ENCODE peak calls at places on chromosome 1, in seven cellular contexts. One of them, this sample, is unnamed.

GRCh38 chr1:206455681-206456344 is 14.5 kb upstream of the IKBKE start:
- DNase-seq in fibroblast of lung: no peak
- DNase-seq in lower lobe of right lung: no peak
- DNase-seq in cardiac muscle cell: peak; percentile 75
- DNase-seq in breast epithelium: no peak
- DNase-seq in tibial nerve: peak; percentile 26
- DNase-seq in iPS DF 6.9: no peak
- DNase-seq in this sample: no peak

GRCh38 chr1:7501723-7502334 is 269.3 kb upstream of the VAMP3 start:
- DNase-seq in tibial nerve: no peak
- DNase-seq in iPS DF 6.9: no peak
- DNase-seq in breast epithelium: no peak
- DNase-seq in fibroblast of lung: no peak
- DNase-seq in lower lobe of right lung: no peak
- DNase-seq in cardiac muscle cell: no peak
- DNase-seq in this sample: no peak

GRCh38 chr1:171480035-171480434 is 5.3 kb upstream of the PRRC2C start:
- DNase-seq in tibial nerve: no peak
- DNase-seq in iPS DF 6.9: no peak
- DNase-seq in breast epithelium: no peak
- DNase-seq in lower lobe of right lung: no peak
- DNase-seq in cardiac muscle cell: no peak
- DNase-seq in fibroblast of lung: no peak
- DNase-seq in this sample: no peak

GRCh38 chr1:22886211-22886610 is 86.5 kb downstream of the LACTBL1 start:
- DNase-seq in cardiac muscle cell: no peak
- DNase-seq in tibial nerve: no peak
- DNase-seq in breast epithelium: no peak
- DNase-seq in iPS DF 6.9: no peak
- DNase-seq in fibroblast of lung: no peak
- DNase-seq in lower lobe of right lung: no peak
- DNase-seq in this sample: no peak

GRCh38 chr1:245458761-245459174 is 304.0 kb downstream of the KIF26B start:
- DNase-seq in fibroblast of lung: no peak
- DNase-seq in breast epithelium: no peak
- DNase-seq in tibial nerve: no peak
- DNase-seq in lower lobe of right lung: no peak
- DNase-seq in cardiac muscle cell: no peak
- DNase-seq in iPS DF 6.9: no peak
- DNase-seq in this sample: no peak

GRCh38 chr1:204426035-204426436 is 14.4 kb upstream of the PPP1R15B start:
- DNase-seq in tibial nerve: no peak
- DNase-seq in fibroblast of lung: peak; percentile 49
- DNase-seq in cardiac muscle cell: no peak
- DNase-seq in breast epithelium: no peak
- DNase-seq in lower lobe of right lung: no peak
- DNase-seq in iPS DF 6.9: no peak
- DNase-seq in this sample: no peak

GRCh38 chr1:68449901-68450300 is at the start of gene RPE65:
- DNase-seq in tibial nerve: no peak
- DNase-seq in iPS DF 6.9: no peak
- DNase-seq in lower lobe of right lung: no peak
- DNase-seq in breast epithelium: no peak
- DNase-seq in cardiac muscle cell: peak; percentile 47
- DNase-seq in fibroblast of lung: peak; percentile 43
- DNase-seq in this sample: no peak

GRCh38 chr1:71881611-71882010 is 400.7 kb downstream of the NEGR1 start:
- DNase-seq in lower lobe of right lung: no peak
- DNase-seq in tibial nerve: no peak
- DNase-seq in breast epithelium: no peak
- DNase-seq in cardiac muscle cell: no peak
- DNase-seq in iPS DF 6.9: no peak
- DNase-seq in fibroblast of lung: peak; percentile 23
- DNase-seq in this sample: no peak

GRCh38 chr1:165162671-165163241 is 193.8 kb downstream of the LMX1A start:
- DNase-seq in tibial nerve: peak; percentile 10
- DNase-seq in breast epithelium: peak; percentile 71
- DNase-seq in lower lobe of right lung: no peak
- DNase-seq in iPS DF 6.9: no peak
- DNase-seq in fibroblast of lung: no peak
- DNase-seq in cardiac muscle cell: peak; percentile 14
- DNase-seq in this sample: no peak

GRCh38 chr1:167617100-167617949 is 12.7 kb upstream of the RCSD1 start:
- DNase-seq in breast epithelium: no peak
- DNase-seq in iPS DF 6.9: no peak
- DNase-seq in cardiac muscle cell: no peak
- DNase-seq in fibroblast of lung: peak; percentile 8
- DNase-seq in tibial nerve: peak; percentile 37
- DNase-seq in lower lobe of right lung: peak; percentile 60
- DNase-seq in this sample: no peak

GRCh38 chr1:238252033-238252802 is 361.5 kb upstream of the ZP4 start:
- DNase-seq in cardiac muscle cell: peak; percentile 68
- DNase-seq in breast epithelium: peak; percentile 29
- DNase-seq in tibial nerve: peak; percentile 64
- DNase-seq in fibroblast of lung: peak; percentile 39
- DNase-seq in lower lobe of right lung: no peak
- DNase-seq in iPS DF 6.9: peak; percentile 76
- DNase-seq in this sample: no peak

GRCh38 chr1:163983097-163983496 is 575.9 kb upstream of the PBX1 start:
- DNase-seq in fibroblast of lung: no peak
- DNase-seq in breast epithelium: no peak
- DNase-seq in tibial nerve: no peak
- DNase-seq in iPS DF 6.9: no peak
- DNase-seq in cardiac muscle cell: no peak
- DNase-seq in lower lobe of right lung: no peak
- DNase-seq in this sample: no peak

GRCh38 chr1:234986750-234987414 is 141.8 kb downstream of the TOMM20 start:
- DNase-seq in fibroblast of lung: peak; percentile 71
- DNase-seq in tibial nerve: no peak
- DNase-seq in iPS DF 6.9: no peak
- DNase-seq in breast epithelium: no peak
- DNase-seq in cardiac muscle cell: no peak
- DNase-seq in lower lobe of right lung: no peak
- DNase-seq in this sample: no peak

GRCh38 chr1:234983554-234983911 is 145.1 kb downstream of the TOMM20 start:
- DNase-seq in breast epithelium: no peak
- DNase-seq in iPS DF 6.9: no peak
- DNase-seq in lower lobe of right lung: no peak
- DNase-seq in tibial nerve: no peak
- DNase-seq in fibroblast of lung: no peak
- DNase-seq in cardiac muscle cell: no peak
- DNase-seq in this sample: no peak

GRCh38 chr1:234987415-234988159 is 141.1 kb downstream of the TOMM20 start:
- DNase-seq in tibial nerve: peak; percentile 85
- DNase-seq in iPS DF 6.9: no peak
- DNase-seq in lower lobe of right lung: peak; percentile 60
- DNase-seq in fibroblast of lung: peak; percentile 78
- DNase-seq in cardiac muscle cell: peak; percentile 50
- DNase-seq in breast epithelium: peak; percentile 94
- DNase-seq in this sample: no peak

GRCh38 chr1:234985531-234986294 is 142.9 kb downstream of the TOMM20 start:
- DNase-seq in iPS DF 6.9: no peak
- DNase-seq in tibial nerve: no peak
- DNase-seq in breast epithelium: no peak
- DNase-seq in cardiac muscle cell: no peak
- DNase-seq in fibroblast of lung: no peak
- DNase-seq in lower lobe of right lung: no peak
- DNase-seq in this sample: no peak

DNA sequence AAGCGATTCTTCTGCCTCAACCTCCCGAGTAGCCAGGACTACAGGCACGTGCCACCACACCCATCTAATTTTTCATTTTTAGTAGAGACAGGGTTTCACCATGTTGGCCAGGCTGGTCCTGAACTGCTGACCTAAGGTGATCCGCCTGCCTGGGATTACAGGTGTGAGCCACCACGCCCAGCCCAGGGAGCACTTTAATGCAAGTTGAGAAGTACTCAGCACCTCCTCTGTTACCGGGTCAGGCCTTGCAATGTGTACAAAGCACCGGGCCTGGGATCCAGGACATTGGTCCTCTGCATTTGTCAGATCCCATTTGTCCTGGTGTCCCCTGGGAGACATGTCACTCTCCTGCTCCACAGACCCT is 143.6 kb downstream of the TOMM20 start:
- DNase-seq in lower lobe of right lung: no peak
- DNase-seq in fibroblast of lung: no peak
- DNase-seq in breast epithelium: no peak
- DNase-seq in cardiac muscle cell: no peak
- DNase-seq in tibial nerve: no peak
- DNase-seq in iPS DF 6.9: no peak
- DNase-seq in this sample: no peak
- H3K4me1 ChIP-seq in lower lobe of right lung: peaks cover 77% of the 10 kb centered on the region
- H3K4me1 ChIP-seq in fibroblast of lung: peaks cover 43% of the 10 kb centered on the region
- H3K4me1 ChIP-seq in breast epithelium: peaks cover 52% of the 10 kb centered on the region
- H3K4me1 ChIP-seq in cardiac muscle cell: peaks cover 13% of the 10 kb centered on the region
- H3K4me1 ChIP-seq in tibial nerve: no peaks in the 10 kb centered on the region
- H3K4me1 ChIP-seq in iPS DF 6.9: peaks cover 5% of the 10 kb centered on the region
- H3K4me1 ChIP-seq in this sample: peaks cover 25% of the 10 kb centered on the region

DNA sequence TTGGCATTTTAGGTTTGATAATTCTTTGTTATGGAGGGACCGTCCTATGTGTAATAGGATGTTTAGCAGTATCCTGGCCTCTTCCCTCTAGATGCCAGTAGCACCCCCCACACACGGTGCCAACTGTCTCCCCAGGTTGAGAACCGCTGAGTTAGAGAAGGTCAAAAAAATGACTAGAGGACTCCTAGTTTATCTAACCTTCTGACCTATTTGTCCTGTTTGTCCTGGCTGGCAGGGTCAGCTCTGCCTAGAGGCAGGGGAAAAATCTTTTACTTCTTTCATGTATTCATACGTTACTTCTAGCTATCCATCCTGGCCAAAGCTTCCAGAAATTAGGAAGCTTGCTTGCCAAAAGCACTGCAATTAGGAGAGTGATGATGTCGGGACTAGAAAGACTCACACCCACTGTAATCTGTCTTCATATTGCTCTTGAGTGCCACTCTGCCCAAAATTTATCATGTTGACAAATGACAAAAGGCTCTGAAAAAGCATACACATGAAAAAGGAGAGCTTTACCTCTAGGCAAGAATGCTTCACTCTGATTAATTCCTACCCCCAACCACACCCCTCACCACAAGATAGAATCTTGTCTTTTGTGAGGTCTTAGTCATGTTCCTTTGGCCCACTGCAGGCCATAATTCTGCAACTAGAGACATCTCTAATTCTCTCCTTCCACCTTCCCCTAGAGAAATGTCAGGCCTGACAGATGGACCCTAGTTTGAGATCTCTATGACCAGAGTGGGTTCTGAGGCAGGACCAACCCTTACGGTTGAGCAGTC is 14.4 kb upstream of the AKR1A1 start:
- DNase-seq in fibroblast of lung: no peak
- DNase-seq in cardiac muscle cell: no peak
- DNase-seq in breast epithelium: no peak
- DNase-seq in iPS DF 6.9: no peak
- DNase-seq in lower lobe of right lung: no peak
- DNase-seq in tibial nerve: no peak
- DNase-seq in this sample: no peak
- H3K4me3 ChIP-seq in fibroblast of lung: no peak overlapping the region
- H3K4me3 ChIP-seq in cardiac muscle cell: no peak overlapping the region
- H3K4me3 ChIP-seq in breast epithelium: no peak overlapping the region
- H3K4me3 ChIP-seq in iPS DF 6.9: no peak overlapping the region
- H3K4me3 ChIP-seq in lower lobe of right lung: no peak overlapping the region
- H3K4me3 ChIP-seq in tibial nerve: no peak overlapping the region
- H3K4me3 ChIP-seq in this sample: no peak overlapping the region

GRCh38 chr1:153550827-153551512 is 1.9 kb upstream of the S100A3 start:
- DNase-seq in lower lobe of right lung: peak; percentile 54
- DNase-seq in iPS DF 6.9: no peak
- DNase-seq in breast epithelium: no peak
- DNase-seq in tibial nerve: no peak
- DNase-seq in fibroblast of lung: no peak
- DNase-seq in cardiac muscle cell: no peak
- DNase-seq in this sample: no peak

GRCh38 chr1:153549741-153550397 is 811 bp upstream of the S100A3 start:
- DNase-seq in breast epithelium: no peak
- DNase-seq in fibroblast of lung: no peak
- DNase-seq in lower lobe of right lung: no peak
- DNase-seq in cardiac muscle cell: no peak
- DNase-seq in iPS DF 6.9: no peak
- DNase-seq in tibial nerve: no peak
- DNase-seq in this sample: no peak

GRCh38 chr1:153552335-153552734 is 3.3 kb upstream of the S100A3 start:
- DNase-seq in tibial nerve: no peak
- DNase-seq in cardiac muscle cell: no peak
- DNase-seq in fibroblast of lung: no peak
- DNase-seq in lower lobe of right lung: peak; percentile 43
- DNase-seq in iPS DF 6.9: no peak
- DNase-seq in breast epithelium: no peak
- DNase-seq in this sample: no peak

GRCh38 chr1:153548722-153549695 is at the start of gene S100A3:
- DNase-seq in breast epithelium: no peak
- DNase-seq in tibial nerve: peak; percentile 67
- DNase-seq in cardiac muscle cell: no peak
- DNase-seq in fibroblast of lung: peak; percentile 84
- DNase-seq in lower lobe of right lung: peak; percentile 45
- DNase-seq in iPS DF 6.9: no peak
- DNase-seq in this sample: no peak

DNA sequence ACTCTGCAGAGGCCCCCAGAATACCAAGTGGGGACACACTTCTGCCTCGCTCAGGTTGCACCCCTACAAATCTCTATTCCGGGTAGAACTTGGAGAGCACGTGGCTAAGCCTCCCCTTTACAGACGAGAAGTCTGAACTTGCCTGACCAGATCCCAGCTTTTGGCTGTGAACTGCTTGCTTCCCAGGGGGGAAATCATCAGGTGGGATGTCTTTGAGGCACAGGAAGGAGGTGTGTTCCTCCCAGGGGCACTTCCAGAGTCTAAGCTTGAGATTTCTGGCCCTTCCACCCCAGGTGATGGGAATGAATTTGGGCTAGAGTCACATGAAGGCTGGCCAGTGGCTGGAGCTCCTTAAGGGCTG is 1.3 kb upstream of the S100A3 start:
- DNase-seq in lower lobe of right lung: no peak
- DNase-seq in breast epithelium: no peak
- DNase-seq in cardiac muscle cell: no peak
- DNase-seq in iPS DF 6.9: no peak
- DNase-seq in fibroblast of lung: no peak
- DNase-seq in tibial nerve: no peak
- DNase-seq in this sample: no peak
- H3K4me1 ChIP-seq in lower lobe of right lung: peaks cover 75% of the 10 kb centered on the region
- H3K4me1 ChIP-seq in breast epithelium: peaks cover 36% of the 10 kb centered on the region
- H3K4me1 ChIP-seq in cardiac muscle cell: peaks cover 27% of the 10 kb centered on the region
- H3K4me1 ChIP-seq in iPS DF 6.9: peaks cover 9% of the 10 kb centered on the region
- H3K4me1 ChIP-seq in fibroblast of lung: peaks cover 48% of the 10 kb centered on the region
- H3K4me1 ChIP-seq in tibial nerve: no peaks in the 10 kb centered on the region
- H3K4me1 ChIP-seq in this sample: peaks cover 19% of the 10 kb centered on the region

DNA sequence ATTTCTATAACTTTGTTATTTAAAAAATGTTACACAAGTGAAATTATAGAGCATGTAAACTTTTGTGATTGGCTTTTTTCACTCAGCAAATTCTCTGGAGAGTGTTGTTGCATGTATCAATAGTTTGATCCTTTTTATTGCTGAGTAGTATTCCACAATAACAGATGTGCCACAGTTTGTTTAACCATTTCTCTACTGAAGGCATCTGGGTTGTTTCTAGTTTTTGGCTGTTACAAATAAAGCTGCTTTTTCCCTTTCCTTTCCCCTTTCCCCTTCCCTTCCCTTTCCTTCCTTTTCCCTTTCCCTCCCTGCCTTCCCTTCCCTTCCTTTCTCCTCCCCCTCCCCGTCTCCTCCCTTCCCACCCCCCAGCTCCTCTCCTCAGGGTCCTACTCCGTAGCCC is 15.9 kb downstream of the TUFT1 start:
- DNase-seq in fibroblast of lung: no peak
- DNase-seq in iPS DF 6.9: no peak
- DNase-seq in breast epithelium: no peak
- DNase-seq in cardiac muscle cell: no peak
- DNase-seq in tibial nerve: no peak
- DNase-seq in lower lobe of right lung: no peak
- DNase-seq in this sample: no peak
- H3K4me3 ChIP-seq in fibroblast of lung: no peak overlapping the region
- H3K4me3 ChIP-seq in iPS DF 6.9: no peak overlapping the region
- H3K4me3 ChIP-seq in breast epithelium: no peak overlapping the region
- H3K4me3 ChIP-seq in cardiac muscle cell: no peak overlapping the region
- H3K4me3 ChIP-seq in tibial nerve: no peak overlapping the region
- H3K4me3 ChIP-seq in lower lobe of right lung: no peak overlapping the region
- H3K4me3 ChIP-seq in this sample: no peak overlapping the region

This sample was measured in naive thymus-derived CD4-positive, alpha-beta T cell.